ENCODE peak calls at places on chromosomes 11 and 22, in ten cellular contexts. I, X, D, F, B, V, U, J, R and P are unnamed samples.

GRCh38 chr11:77127969-77128691 is at the start of gene MYO7A:
- DNase-seq in X (no peak), V (peak; percentile 78), D (peak; percentile 41), R (no peak), J (peak; percentile 68), B (no peak), F (peak; percentile 33), U (no peak), I (no peak), P (no peak)

GRCh38 chr11:3808846-3809623 is 675 bp downstream of the PGAP2 start:
- DNase-seq in J (peak; percentile 57), R (no peak), B (no peak), V (peak; percentile 53), D (peak; percentile 21), U (no peak), I (peak; percentile 61), F (no peak), X (peak; percentile 66), P (no peak)

GRCh38 chr11:75858613-75859012 is 43.6 kb downstream of the UVRAG start:
- DNase-seq in D (no peak), X (no peak), F (no peak), R (no peak), V (no peak), B (peak; percentile 29), U (no peak), J (peak; percentile 74), I (no peak), P (no peak)

GRCh38 chr22:20956258-20957117 is 10.6 kb upstream of the AIFM3 start:
- DNase-seq in R (no peak), F (no peak), X (no peak), B (no peak), D (no peak), U (no peak), I (no peak), J (peak; percentile 42), V (no peak), P (no peak)

GRCh38 chr11:14275081-14275480 is 83.9 kb downstream of the RRAS2 start:
- DNase-seq in V (no peak), U (no peak), I (no peak), X (no peak), J (peak; percentile 70), R (no peak), F (no peak), B (no peak), D (no peak), P (no peak)

GRCh38 chr11:12216542-12217422 is 106.4 kb downstream of the MICAL2 start:
- DNase-seq in U (no peak), B (no peak), V (no peak), D (no peak), I (no peak), J (peak; percentile 45), F (no peak), R (no peak), X (no peak), P (no peak)

GRCh38 chr11:122804161-122804560 is 34.1 kb upstream of the CRTAM start:
- DNase-seq in D (no peak), U (no peak), J (peak; percentile 66), B (no peak), I (no peak), V (no peak), R (no peak), X (no peak), F (peak; percentile 28), P (no peak)

GRCh38 chr11:131668867-131669780 is 298.7 kb downstream of the NTM start:
- DNase-seq in J (peak; percentile 59), X (no peak), I (peak; percentile 76), U (no peak), D (peak; percentile 35), B (no peak), R (no peak), V (no peak), F (peak; percentile 77), P (no peak)

GRCh38 chr11:22624742-22625447 is 728 bp downstream of the FANCF start:
- DNase-seq in D (peak; percentile 71), B (peak; percentile 13), U (peak; percentile 78), J (peak; percentile 65), R (peak; percentile 64), X (no peak), I (peak; percentile 79), V (peak; percentile 64), F (no peak), P (peak; percentile 84)

GRCh38 chr11:69144316-69144715 is 11.4 kb upstream of the SMIM38 start:
- DNase-seq in I (peak; percentile 49), X (no peak), F (no peak), U (no peak), B (no peak), D (no peak), V (no peak), R (no peak), J (no peak), P (no peak)

GRCh38 chr22:43289976-43290663 is 53.1 kb downstream of the SCUBE1 start:
- DNase-seq in V (no peak), R (no peak), J (peak; percentile 65), X (no peak), U (no peak), B (no peak), D (peak; percentile 5), I (no peak), F (no peak), P (peak; percentile 45)

GRCh38 chr22:32475428-32476010 is 908 bp downstream of the FBXO7 start:
- DNase-seq in B (peak; percentile 11), I (peak; percentile 50), J (no peak), D (no peak), R (no peak), V (peak; percentile 38), F (peak; percentile 20), U (no peak), X (no peak), P (peak; percentile 38)

GRCh38 chr22:47163481-47163875 is 401.0 kb downstream of the TBC1D22A start:
- DNase-seq in V (no peak), F (no peak), J (no peak), U (no peak), X (no peak), I (peak; percentile 1), B (no peak), D (no peak), R (peak; percentile 31), P (no peak)

GRCh38 chr22:20032407-20032991 is 11.6 kb downstream of the TANGO2 start:
- DNase-seq in X (no peak), J (no peak), V (no peak), B (no peak), U (no peak), R (no peak), F (no peak), D (no peak), I (no peak), P (no peak)

GRCh38 chr11:93481696-93482095 is 61.5 kb downstream of the SMCO4 start:
- DNase-seq in I (no peak), B (no peak), F (no peak), R (no peak), V (no peak), X (no peak), U (no peak), D (no peak), J (no peak), P (no peak)